ENCODE peak calls at places on chromosomes 2 and 18, in ten cellular contexts. F is uterus; A is CD8-positive, alpha-beta T cell; W is GM12878; N is fibroblast of lung; T is adrenal gland; X is AG04450; J is spleen; O is PC-3; Y is IMR-90. M is an unnamed sample.
A peak's percentile ranks its signal among the peaks of the same experiment; 100 is the strongest.

GRCh38 chr18:78557371-78557770 is 422.2 kb upstream of the SALL3 start:
- DNase-seq in F (no peak), A (no peak), W (no peak), N (no peak), T (no peak), X (no peak), J (no peak), O (no peak), Y (no peak), M (no peak)

GRCh38 chr2:86068098-86069047 is 37.3 kb downstream of the POLR1A start:
- DNase-seq in F (no peak), A (peak; percentile 75), W (no peak), N (peak; percentile 68), T (peak; percentile 17), X (no peak), J (no peak), O (no peak), Y (peak; percentile 30), M (no peak)

GRCh38 chr2:100571668-100572067 is 8.9 kb downstream of the PDCL3 start:
- DNase-seq in F (no peak), A (no peak), W (no peak), N (no peak), T (no peak), X (no peak), J (no peak), O (no peak), Y (peak; percentile 11), M (no peak)

GRCh38 chr2:240182001-240182400 is 41.5 kb upstream of the OTOS start:
- DNase-seq in F (no peak), A (no peak), W (no peak), N (no peak), T (no peak), X (no peak), J (peak; percentile 31), O (no peak), Y (no peak), M (no peak)

GRCh38 chr18:74266161-74266560 is 25.6 kb downstream of the CYB5A start:
- DNase-seq in F (no peak), A (no peak), W (no peak), N (peak; percentile 69), T (no peak), X (no peak), J (no peak), O (peak; percentile 90), Y (peak; percentile 67), M (no peak)

GRCh38 chr2:130374587-130375290 is 18.9 kb downstream of the PTPN18 start:
- DNase-seq in F (no peak), A (no peak), W (no peak), N (peak; percentile 52), T (no peak), X (no peak), J (no peak), O (no peak), Y (peak; percentile 52), M (no peak)

GRCh38 chr2:3262437-3263388 is 114.9 kb downstream of the EIPR1 start:
- DNase-seq in F (no peak), A (peak; percentile 40), W (no peak), N (no peak), T (no peak), X (no peak), J (peak; percentile 52), O (no peak), Y (no peak), M (no peak)

GRCh38 chr2:195600796-195601195 is 56.2 kb upstream of the SLC39A10 start:
- DNase-seq in F (no peak), A (no peak), W (no peak), N (no peak), T (no peak), X (no peak), J (no peak), O (peak; percentile 56), Y (no peak), M (no peak)

GRCh38 chr2:149418065-149418464 is 87.7 kb downstream of the LYPD6 start:
- DNase-seq in F (no peak), A (no peak), W (no peak), N (no peak), T (no peak), X (no peak), J (no peak), O (no peak), Y (no peak), M (no peak)

GRCh38 chr18:2070636-2071035 is 500.7 kb downstream of the METTL4 start:
- DNase-seq in F (no peak), A (no peak), W (no peak), N (no peak), T (no peak), X (no peak), J (no peak), O (no peak), Y (no peak), M (no peak)

DNA sequence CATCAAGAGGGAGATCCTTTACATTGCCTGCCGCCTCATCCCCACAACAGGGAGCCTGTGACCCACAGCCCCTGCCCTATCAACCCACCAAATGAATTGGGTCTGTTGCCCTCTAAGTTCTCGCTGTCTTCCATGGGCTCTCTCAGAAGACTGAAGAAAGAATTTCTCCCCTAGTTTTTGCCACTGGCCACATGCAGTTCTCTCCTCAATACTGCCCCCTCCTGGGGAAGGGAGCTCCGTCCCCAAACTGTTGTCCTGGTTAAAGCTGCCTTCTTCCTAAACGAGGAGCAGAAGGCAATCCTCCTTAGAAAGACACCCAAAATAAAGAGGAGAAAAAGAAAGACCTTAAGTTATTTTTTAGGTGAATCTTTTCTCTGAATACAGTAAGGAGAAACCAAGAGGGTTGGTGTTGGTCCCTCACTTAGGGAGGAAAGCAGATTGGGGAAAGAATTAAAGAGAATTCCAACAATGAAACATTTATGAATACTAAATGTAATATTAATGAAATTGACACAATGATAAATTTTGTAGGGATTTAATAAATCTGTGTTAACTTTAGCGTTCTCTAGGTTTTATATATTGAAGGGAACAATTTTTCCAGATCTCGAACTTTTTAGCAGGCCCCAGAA is 31.1 kb upstream of the SATB2 start:
- DNase-seq in F (no peak), A (no peak), W (no peak), N (peak; percentile 32), T (peak; percentile 74), X (peak; percentile 26), J (no peak), O (peak; percentile 78), Y (peak; percentile 59), M (no peak)
- TF ChIP-seq CTCF in F (peak; percentile 20), A (peak; percentile 65), W (peak; percentile 83), N (peak; percentile 89), T (peak; percentile 44), X (peak; percentile 93), J (peak; percentile 68), O (peak; percentile 93), Y (peak; percentile 81), M (peak; percentile 71)

GRCh38 chr2:49936965-49937364 is 782.6 kb upstream of the FSHR start:
- DNase-seq in F (no peak), A (no peak), W (no peak), N (no peak), T (no peak), X (no peak), J (no peak), O (no peak), Y (no peak), M (no peak)
- H3K27ac ChIP-seq in F (no peak overlapping the region), A (no peak overlapping the region), W (no peak overlapping the region), N (no peak overlapping the region), T (no peak overlapping the region), X (no peak overlapping the region), J (no peak overlapping the region), O (no peak overlapping the region), Y (no peak overlapping the region), M (no peak overlapping the region)

GRCh38 chr2:189155795-189156194 is 23.8 kb downstream of the COL5A2 start:
- DNase-seq in F (no peak), A (no peak), W (no peak), N (no peak), T (no peak), X (no peak), J (no peak), O (no peak), Y (no peak), M (no peak)

GRCh38 chr2:189153608-189154007 is 26.0 kb downstream of the COL5A2 start:
- DNase-seq in F (no peak), A (no peak), W (no peak), N (peak; percentile 65), T (no peak), X (peak; percentile 75), J (no peak), O (no peak), Y (peak; percentile 89), M (no peak)

GRCh38 chr2:189149981-189150380 is 29.6 kb downstream of the COL5A2 start:
- DNase-seq in F (no peak), A (no peak), W (no peak), N (peak; percentile 80), T (no peak), X (no peak), J (no peak), O (peak; percentile 60), Y (peak; percentile 65), M (no peak)

GRCh38 chr2:189151897-189152296 is 27.7 kb downstream of the COL5A2 start:
- DNase-seq in F (no peak), A (no peak), W (no peak), N (no peak), T (no peak), X (no peak), J (no peak), O (no peak), Y (no peak), M (no peak)

GRCh38 chr2:189152476-189152875 is 27.1 kb downstream of the COL5A2 start:
- DNase-seq in F (no peak), A (no peak), W (no peak), N (no peak), T (no peak), X (no peak), J (no peak), O (no peak), Y (no peak), M (peak; percentile 37)
- H3K27me3 ChIP-seq in F (no peaks in the 10 kb centered on the region), A (no peaks in the 10 kb centered on the region), W (no peaks in the 10 kb centered on the region), N (no peaks in the 10 kb centered on the region), T (no peaks in the 10 kb centered on the region), X (no peaks in the 10 kb centered on the region), J (no peaks in the 10 kb centered on the region), O (no peaks in the 10 kb centered on the region), Y (no peaks in the 10 kb centered on the region), M (no peaks in the 10 kb centered on the region)

GRCh38 chr2:47065771-47066380 is 89.2 kb downstream of the STPG4 start:
- DNase-seq in F (no peak), A (no peak), W (no peak), N (peak; percentile 91), T (peak; percentile 50), X (peak; percentile 65), J (no peak), O (peak; percentile 82), Y (peak; percentile 89), M (peak; percentile 32)
- TF ChIP-seq CTCF in F (no peak), A (no peak), W (no peak), N (no peak), T (no peak), X (no peak), J (no peak), O (no peak), Y (no peak), M (no peak)

DNA sequence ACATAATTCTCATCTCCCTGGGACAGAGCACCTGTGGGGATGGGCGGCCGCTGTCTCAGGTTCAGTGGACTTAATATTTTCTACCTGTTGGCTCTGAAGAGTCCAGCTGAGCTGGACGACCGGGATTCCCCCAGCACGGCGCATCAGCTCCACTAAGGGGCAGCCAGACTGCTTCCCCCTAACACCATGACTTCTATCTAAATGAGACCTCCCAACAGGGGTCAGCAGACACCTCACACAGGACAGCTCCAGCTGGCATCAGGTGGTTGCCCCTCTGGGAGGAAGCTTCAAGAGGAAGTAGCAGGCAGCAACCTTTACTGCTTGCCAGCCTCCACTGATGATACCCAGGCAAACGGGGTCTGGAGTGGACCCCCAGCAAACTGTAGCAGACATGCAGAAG is 226.0 kb upstream of the DSEL start:
- DNase-seq in F (no peak), A (no peak), W (no peak), N (no peak), T (no peak), X (no peak), J (no peak), O (no peak), Y (no peak), M (no peak)
- H3K27ac ChIP-seq in F (no peak overlapping the region), A (no peak overlapping the region), W (no peak overlapping the region), N (no peak overlapping the region), T (no peak overlapping the region), X (no peak overlapping the region), J (no peak overlapping the region), O (no peak overlapping the region), Y (no peak overlapping the region), M (no peak overlapping the region)

M was measured in heart left ventricle.